ENCODE peak calls at places on chromosomes 5 and 9, in eight cellular contexts. One of them, this sample, is unnamed. For H3K4me1, the result is how much of the 10 kb centered on the place peaks cover.

GRCh38 chr5:67102708-67103107 is 93.9 kb downstream of the CD180 start:
- DNase-seq in iPS DF 6.9: no peak
- DNase-seq in CD8-positive, alpha-beta T cell: no peak
- DNase-seq in upper lobe of right lung: no peak
- DNase-seq in aorta: no peak
- DNase-seq in lung: no peak
- DNase-seq in fibroblast of lung: no peak
- DNase-seq in pancreas: no peak
- DNase-seq in this sample: no peak

GRCh38 chr9:36716496-36716895 is 143.8 kb downstream of the MELK start:
- DNase-seq in CD8-positive, alpha-beta T cell: no peak
- DNase-seq in pancreas: no peak
- DNase-seq in fibroblast of lung: no peak
- DNase-seq in iPS DF 6.9: no peak
- DNase-seq in lung: no peak
- DNase-seq in aorta: no peak
- DNase-seq in upper lobe of right lung: no peak
- DNase-seq in this sample: no peak

GRCh38 chr9:90960941-90961340 is 159.3 kb downstream of the SYK start:
- DNase-seq in pancreas: no peak
- DNase-seq in lung: no peak
- DNase-seq in iPS DF 6.9: no peak
- DNase-seq in upper lobe of right lung: no peak
- DNase-seq in fibroblast of lung: no peak
- DNase-seq in aorta: no peak
- DNase-seq in CD8-positive, alpha-beta T cell: no peak
- DNase-seq in this sample: no peak

GRCh38 chr5:68287976-68288755 is 72.6 kb downstream of the PIK3R1 start:
- DNase-seq in CD8-positive, alpha-beta T cell: peak
- DNase-seq in lung: peak
- DNase-seq in iPS DF 6.9: no peak
- DNase-seq in pancreas: peak
- DNase-seq in upper lobe of right lung: peak
- DNase-seq in fibroblast of lung: peak
- DNase-seq in aorta: peak
- DNase-seq in this sample: peak

GRCh38 chr5:159961176-159961689 is 45.0 kb downstream of the ADRA1B start:
- DNase-seq in upper lobe of right lung: no peak
- DNase-seq in aorta: no peak
- DNase-seq in CD8-positive, alpha-beta T cell: no peak
- DNase-seq in iPS DF 6.9: no peak
- DNase-seq in fibroblast of lung: no peak
- DNase-seq in pancreas: no peak
- DNase-seq in lung: no peak
- DNase-seq in this sample: no peak

GRCh38 chr5:74624501-74624900 is 16.0 kb downstream of the ENC1 start:
- DNase-seq in aorta: no peak
- DNase-seq in CD8-positive, alpha-beta T cell: no peak
- DNase-seq in upper lobe of right lung: no peak
- DNase-seq in lung: peak
- DNase-seq in pancreas: no peak
- DNase-seq in fibroblast of lung: no peak
- DNase-seq in iPS DF 6.9: no peak
- DNase-seq in this sample: no peak

GRCh38 chr5:132183723-132184122 is 43.9 kb downstream of the P4HA2 start:
- DNase-seq in upper lobe of right lung: no peak
- DNase-seq in iPS DF 6.9: no peak
- DNase-seq in lung: no peak
- DNase-seq in aorta: no peak
- DNase-seq in fibroblast of lung: no peak
- DNase-seq in pancreas: no peak
- DNase-seq in CD8-positive, alpha-beta T cell: no peak
- DNase-seq in this sample: no peak

GRCh38 chr5:137605377-137605776 is 106.3 kb upstream of the SPOCK1 start:
- DNase-seq in CD8-positive, alpha-beta T cell: no peak
- DNase-seq in fibroblast of lung: no peak
- DNase-seq in pancreas: no peak
- DNase-seq in lung: no peak
- DNase-seq in aorta: no peak
- DNase-seq in iPS DF 6.9: no peak
- DNase-seq in upper lobe of right lung: no peak
- DNase-seq in this sample: no peak

GRCh38 chr5:82601085-82601484 is 322.9 kb upstream of the RPS23 start:
- DNase-seq in upper lobe of right lung: no peak
- DNase-seq in lung: no peak
- DNase-seq in iPS DF 6.9: no peak
- DNase-seq in aorta: no peak
- DNase-seq in fibroblast of lung: no peak
- DNase-seq in pancreas: no peak
- DNase-seq in CD8-positive, alpha-beta T cell: no peak
- DNase-seq in this sample: no peak

GRCh38 chr5:95262933-95263660 is 21.8 kb downstream of the MCTP1 start:
- DNase-seq in iPS DF 6.9: no peak
- DNase-seq in lung: no peak
- DNase-seq in upper lobe of right lung: no peak
- DNase-seq in CD8-positive, alpha-beta T cell: no peak
- DNase-seq in pancreas: no peak
- DNase-seq in aorta: no peak
- DNase-seq in fibroblast of lung: no peak
- DNase-seq in this sample: no peak

GRCh38 chr5:38753776-38754175 is 92.0 kb upstream of the OSMR start:
- DNase-seq in fibroblast of lung: no peak
- DNase-seq in iPS DF 6.9: no peak
- DNase-seq in CD8-positive, alpha-beta T cell: no peak
- DNase-seq in upper lobe of right lung: no peak
- DNase-seq in aorta: no peak
- DNase-seq in lung: no peak
- DNase-seq in pancreas: no peak
- DNase-seq in this sample: no peak

GRCh38 chr5:38752622-38753021 is 93.2 kb upstream of the OSMR start:
- DNase-seq in CD8-positive, alpha-beta T cell: no peak
- DNase-seq in aorta: no peak
- DNase-seq in iPS DF 6.9: no peak
- DNase-seq in upper lobe of right lung: no peak
- DNase-seq in lung: no peak
- DNase-seq in fibroblast of lung: no peak
- DNase-seq in pancreas: no peak
- DNase-seq in this sample: no peak

GRCh38 chr5:38757451-38758245 is 88.2 kb upstream of the OSMR start:
- DNase-seq in fibroblast of lung: no peak
- DNase-seq in pancreas: no peak
- DNase-seq in lung: no peak
- DNase-seq in iPS DF 6.9: no peak
- DNase-seq in upper lobe of right lung: no peak
- DNase-seq in CD8-positive, alpha-beta T cell: no peak
- DNase-seq in aorta: no peak
- DNase-seq in this sample: no peak

GRCh38 chr5:38756068-38756467 is 89.7 kb upstream of the OSMR start:
- DNase-seq in pancreas: no peak
- DNase-seq in CD8-positive, alpha-beta T cell: no peak
- DNase-seq in fibroblast of lung: no peak
- DNase-seq in lung: no peak
- DNase-seq in upper lobe of right lung: no peak
- DNase-seq in iPS DF 6.9: no peak
- DNase-seq in aorta: no peak
- DNase-seq in this sample: no peak

DNA sequence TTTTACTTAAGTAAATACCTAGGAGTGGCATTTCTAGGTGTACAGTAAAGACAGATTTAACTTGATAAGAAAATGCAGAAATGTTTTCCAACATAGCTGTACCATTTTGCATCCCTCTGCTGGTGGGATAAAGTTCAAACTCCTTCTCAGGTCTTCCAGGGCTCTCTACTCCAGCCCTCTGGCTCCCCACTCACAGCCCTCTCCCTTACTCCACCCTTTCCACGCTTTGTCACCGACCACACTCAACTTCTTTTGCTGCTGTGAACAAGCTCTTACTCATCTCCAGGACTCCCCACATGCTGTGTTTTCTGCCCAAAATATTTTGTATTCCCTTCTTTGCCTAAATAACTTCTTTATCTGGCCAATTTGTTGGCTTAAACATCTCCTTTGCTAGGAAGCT is 90.6 kb upstream of the OSMR start:
- DNase-seq in upper lobe of right lung: no peak
- DNase-seq in CD8-positive, alpha-beta T cell: no peak
- DNase-seq in fibroblast of lung: peak
- DNase-seq in pancreas: no peak
- DNase-seq in iPS DF 6.9: no peak
- DNase-seq in lung: no peak
- DNase-seq in aorta: no peak
- DNase-seq in this sample: no peak
- H3K4me1 ChIP-seq in upper lobe of right lung: under half
- H3K4me1 ChIP-seq in CD8-positive, alpha-beta T cell: under half
- H3K4me1 ChIP-seq in fibroblast of lung: under half
- H3K4me1 ChIP-seq in pancreas: under half
- H3K4me1 ChIP-seq in iPS DF 6.9: under half
- H3K4me1 ChIP-seq in lung: under half
- H3K4me1 ChIP-seq in aorta: under half
- H3K4me1 ChIP-seq in this sample: under half

GRCh38 chr9:127162567-127163365 is 40.3 kb upstream of the ANGPTL2 start:
- DNase-seq in CD8-positive, alpha-beta T cell: no peak
- DNase-seq in lung: no peak
- DNase-seq in upper lobe of right lung: no peak
- DNase-seq in fibroblast of lung: no peak
- DNase-seq in iPS DF 6.9: no peak
- DNase-seq in pancreas: no peak
- DNase-seq in aorta: no peak
- DNase-seq in this sample: no peak

GRCh38 chr9:127162046-127162445 is 39.6 kb upstream of the ANGPTL2 start:
- DNase-seq in fibroblast of lung: peak
- DNase-seq in iPS DF 6.9: no peak
- DNase-seq in CD8-positive, alpha-beta T cell: no peak
- DNase-seq in lung: no peak
- DNase-seq in pancreas: no peak
- DNase-seq in upper lobe of right lung: no peak
- DNase-seq in aorta: no peak
- DNase-seq in this sample: no peak

GRCh38 chr9:127158995-127159801 is 36.8 kb upstream of the ANGPTL2 start:
- DNase-seq in upper lobe of right lung: peak
- DNase-seq in iPS DF 6.9: peak
- DNase-seq in lung: no peak
- DNase-seq in aorta: no peak
- DNase-seq in pancreas: no peak
- DNase-seq in fibroblast of lung: peak
- DNase-seq in CD8-positive, alpha-beta T cell: no peak
- DNase-seq in this sample: no peak

GRCh38 chr9:127159949-127160610 is 37.6 kb upstream of the ANGPTL2 start:
- DNase-seq in pancreas: no peak
- DNase-seq in upper lobe of right lung: peak
- DNase-seq in lung: no peak
- DNase-seq in CD8-positive, alpha-beta T cell: no peak
- DNase-seq in iPS DF 6.9: no peak
- DNase-seq in fibroblast of lung: no peak
- DNase-seq in aorta: no peak
- DNase-seq in this sample: no peak

DNA sequence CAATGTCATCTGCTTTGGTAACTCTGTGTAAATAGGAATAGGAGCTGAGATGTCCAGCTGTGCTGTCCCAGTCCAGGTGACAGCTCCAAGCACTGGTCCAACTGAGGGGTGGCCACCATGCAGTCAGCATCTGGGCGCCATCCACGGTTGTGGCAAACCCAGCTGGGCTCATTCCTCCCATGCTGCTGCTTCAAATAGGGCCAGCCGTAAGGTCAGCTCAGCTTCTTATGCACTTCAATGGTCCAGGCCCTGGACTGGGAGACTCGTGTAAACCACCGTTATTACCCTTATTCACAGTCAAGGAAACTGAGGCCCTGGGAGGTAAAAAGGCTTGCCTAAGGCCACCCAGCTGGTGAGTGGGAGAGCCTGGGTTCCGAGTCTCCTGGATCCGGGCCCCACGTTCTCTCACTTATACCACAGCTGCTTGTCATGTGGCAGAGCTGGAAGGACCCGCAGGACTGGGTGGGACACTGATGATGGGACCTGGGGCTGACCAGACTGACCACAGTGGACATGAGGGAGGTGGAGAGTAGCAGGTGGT is 38.7 kb upstream of the ANGPTL2 start:
- DNase-seq in pancreas: no peak
- DNase-seq in upper lobe of right lung: peak
- DNase-seq in CD8-positive, alpha-beta T cell: no peak
- DNase-seq in lung: no peak
- DNase-seq in fibroblast of lung: no peak
- DNase-seq in aorta: no peak
- DNase-seq in iPS DF 6.9: no peak
- DNase-seq in this sample: no peak
- H3K27ac ChIP-seq in pancreas: no peak
- H3K27ac ChIP-seq in upper lobe of right lung: no peak
- H3K27ac ChIP-seq in CD8-positive, alpha-beta T cell: no peak
- H3K27ac ChIP-seq in lung: no peak
- H3K27ac ChIP-seq in fibroblast of lung: no peak
- H3K27ac ChIP-seq in aorta: no peak
- H3K27ac ChIP-seq in iPS DF 6.9: no peak
- H3K27ac ChIP-seq in this sample: no peak

GRCh38 chr9:99259231-99259918 is 37.3 kb downstream of the SEC61B start:
- DNase-seq in lung: peak
- DNase-seq in aorta: peak
- DNase-seq in upper lobe of right lung: peak
- DNase-seq in fibroblast of lung: peak
- DNase-seq in pancreas: peak
- DNase-seq in iPS DF 6.9: no peak
- DNase-seq in CD8-positive, alpha-beta T cell: peak
- DNase-seq in this sample: no peak
- H3K4me1 ChIP-seq in lung: under half
- H3K4me1 ChIP-seq in aorta: under half
- H3K4me1 ChIP-seq in upper lobe of right lung: under half
- H3K4me1 ChIP-seq in fibroblast of lung: under half
- H3K4me1 ChIP-seq in pancreas: under half
- H3K4me1 ChIP-seq in iPS DF 6.9: under half
- H3K4me1 ChIP-seq in CD8-positive, alpha-beta T cell: under half
- H3K4me1 ChIP-seq in this sample: under half

GRCh38 chr5:178215263-178216002 is 11.1 kb downstream of the HNRNPAB start:
- DNase-seq in pancreas: no peak
- DNase-seq in lung: no peak
- DNase-seq in iPS DF 6.9: no peak
- DNase-seq in CD8-positive, alpha-beta T cell: no peak
- DNase-seq in fibroblast of lung: no peak
- DNase-seq in aorta: peak
- DNase-seq in upper lobe of right lung: no peak
- DNase-seq in this sample: no peak

GRCh38 chr5:178214160-178214803 is 9.9 kb downstream of the HNRNPAB start:
- DNase-seq in iPS DF 6.9: no peak
- DNase-seq in aorta: no peak
- DNase-seq in upper lobe of right lung: no peak
- DNase-seq in fibroblast of lung: no peak
- DNase-seq in lung: no peak
- DNase-seq in CD8-positive, alpha-beta T cell: no peak
- DNase-seq in pancreas: no peak
- DNase-seq in this sample: no peak

GRCh38 chr5:178212241-178213002 is 8.1 kb downstream of the HNRNPAB start:
- DNase-seq in lung: no peak
- DNase-seq in fibroblast of lung: no peak
- DNase-seq in iPS DF 6.9: no peak
- DNase-seq in upper lobe of right lung: no peak
- DNase-seq in pancreas: no peak
- DNase-seq in CD8-positive, alpha-beta T cell: no peak
- DNase-seq in aorta: peak
- DNase-seq in this sample: no peak

GRCh38 chr5:178213003-178213449 is 8.7 kb downstream of the HNRNPAB start:
- DNase-seq in fibroblast of lung: no peak
- DNase-seq in CD8-positive, alpha-beta T cell: no peak
- DNase-seq in lung: no peak
- DNase-seq in aorta: peak
- DNase-seq in upper lobe of right lung: no peak
- DNase-seq in iPS DF 6.9: no peak
- DNase-seq in pancreas: no peak
- DNase-seq in this sample: no peak

GRCh38 chr5:178213748-178214151 is 9.4 kb downstream of the HNRNPAB start:
- DNase-seq in fibroblast of lung: no peak
- DNase-seq in upper lobe of right lung: no peak
- DNase-seq in iPS DF 6.9: no peak
- DNase-seq in CD8-positive, alpha-beta T cell: no peak
- DNase-seq in aorta: no peak
- DNase-seq in pancreas: no peak
- DNase-seq in lung: no peak
- DNase-seq in this sample: no peak
- H3K27ac ChIP-seq in fibroblast of lung: no peak
- H3K27ac ChIP-seq in upper lobe of right lung: no peak
- H3K27ac ChIP-seq in iPS DF 6.9: no peak
- H3K27ac ChIP-seq in CD8-positive, alpha-beta T cell: no peak
- H3K27ac ChIP-seq in aorta: no peak
- H3K27ac ChIP-seq in pancreas: no peak
- H3K27ac ChIP-seq in lung: no peak
- H3K27ac ChIP-seq in this sample: no peak